ENCODE peak calls at places on chromosomes 7 and 10, in six cellular contexts. R is SK-N-SH, D is H1, G is A549, K is IMR-90, W is K562. M is an unnamed sample.
A peak's percentile ranks its signal among the peaks of the same experiment; 100 is the strongest.

GRCh38 chr7:27600247-27600646 is 62.4 kb downstream of the HIBADH start:
- DNase-seq in R (no peak), G (no peak), K (no peak), D (no peak), W (no peak), M (peak; percentile 50)

GRCh38 chr7:2968616-2969397 is 74.9 kb downstream of the CARD11 start:
- DNase-seq in K (no peak), R (no peak), D (no peak), G (no peak), W (no peak), M (no peak)

GRCh38 chr10:7667262-7668141 is 736 bp upstream of the ITIH5 start:
- DNase-seq in D (no peak), R (peak; percentile 67), G (no peak), W (peak; percentile 43), K (no peak), M (peak; percentile 10)

GRCh38 chr7:151756866-151757265 is 120.0 kb downstream of the PRKAG2 start:
- DNase-seq in R (no peak), W (no peak), K (no peak), G (no peak), D (no peak), M (no peak)

GRCh38 chr7:1122832-1123501 is 35.1 kb downstream of the GPER1 start:
- DNase-seq in R (no peak), G (no peak), K (no peak), D (no peak), W (no peak), M (no peak)

GRCh38 chr7:699260-700170 is 27.0 kb upstream of the DNAAF5 start:
- DNase-seq in R (no peak), D (no peak), G (no peak), K (peak; percentile 20), W (peak; percentile 25), M (no peak)

GRCh38 chr7:19143930-19144574 is 1.2 kb downstream of the FERD3L start:
- DNase-seq in D (no peak), K (no peak), W (no peak), G (no peak), R (peak; percentile 23), M (no peak)

GRCh38 chr7:146146866-146147265 is 30.3 kb downstream of the CNTNAP2 start:
- DNase-seq in R (no peak), D (no peak), K (no peak), W (no peak), G (no peak), M (no peak)

GRCh38 chr7:128831178-128831993 is 1.2 kb downstream of the FLNC start:
- DNase-seq in G (no peak), R (peak; percentile 74), K (peak; percentile 68), W (peak; percentile 90), D (no peak), M (no peak)

GRCh38 chr10:8453587-8453986 is 399.1 kb downstream of the GATA3 start:
- DNase-seq in D (no peak), G (peak; percentile 25), W (no peak), R (no peak), K (no peak), M (no peak)

GRCh38 chr7:69702357-69702756 is 104.1 kb downstream of the AUTS2 start:
- DNase-seq in K (no peak), D (no peak), W (no peak), G (no peak), R (no peak), M (no peak)

GRCh38 chr7:103113164-103113563 is 35.7 kb downstream of the NAPEPLD start:
- DNase-seq in R (no peak), G (peak; percentile 27), K (peak; percentile 93), D (peak; percentile 19), W (no peak), M (no peak)

GRCh38 chr10:108779501-108779900 is 1143.8 kb downstream of the XPNPEP1 start:
- DNase-seq in D (no peak), G (no peak), W (no peak), R (no peak), K (no peak), M (no peak)

GRCh38 chr10:132397671-132398565 is 918 bp downstream of the PWWP2B start:
- DNase-seq in D (no peak), K (peak; percentile 47), R (peak; percentile 87), G (peak; percentile 47), W (no peak), M (no peak)

GRCh38 chr10:130022501-130023299 is 58.6 kb upstream of the EBF3 start:
- DNase-seq in W (no peak), D (no peak), G (no peak), K (peak; percentile 85), R (no peak), M (no peak)

GRCh38 chr7:144830024-144830785 is 5.6 kb downstream of the TPK1 start:
- DNase-seq in G (no peak), R (no peak), D (no peak), W (no peak), K (no peak), M (no peak)

GRCh38 chr7:130912086-130912909 is 178.3 kb upstream of the KLF14 start:
- DNase-seq in R (no peak), D (no peak), G (peak; percentile 66), W (no peak), K (peak; percentile 85), M (peak; percentile 69)

GRCh38 chr10:69801434-69802315 is at the start of gene COL13A1:
- DNase-seq in G (peak; percentile 35), D (peak; percentile 73), K (peak; percentile 75), W (peak; percentile 29), R (peak; percentile 65), M (no peak)

GRCh38 chr10:22648547-22648961 is 65.8 kb downstream of the PIP4K2A start:
- DNase-seq in D (no peak), R (no peak), K (peak; percentile 46), G (no peak), W (no peak), M (no peak)

GRCh38 chr7:90752051-90752450 is 155.9 kb downstream of the CDK14 start:
- DNase-seq in K (peak; percentile 64), G (no peak), D (no peak), R (no peak), W (no peak), M (no peak)

GRCh38 chr7:104328308-104328969 is at the start of gene LHFPL3:
- DNase-seq in G (no peak), W (no peak), R (peak; percentile 79), K (no peak), D (no peak), M (no peak)

GRCh38 chr10:69929575-69929974 is 123.1 kb upstream of the MACROH2A2 start:
- DNase-seq in K (no peak), R (no peak), W (no peak), G (no peak), D (no peak), M (no peak)

GRCh38 chr7:45190406-45191165 is 33.0 kb downstream of the RAMP3 start:
- DNase-seq in K (no peak), G (no peak), D (no peak), R (no peak), W (no peak), M (no peak)

GRCh38 chr7:888081-889024 is 12.0 kb downstream of the GET4 start:
- DNase-seq in W (no peak), G (no peak), D (no peak), K (no peak), R (no peak), M (no peak)

GRCh38 chr10:99555371-99556224 is 22.9 kb downstream of the NKX2-3 start:
- DNase-seq in R (no peak), G (no peak), K (no peak), W (no peak), D (no peak), M (no peak)
- TF ChIP-seq RFX5 in R (no peak), G (no peak), K (no peak), W (no peak), D (no peak), M (no peak)

DNA sequence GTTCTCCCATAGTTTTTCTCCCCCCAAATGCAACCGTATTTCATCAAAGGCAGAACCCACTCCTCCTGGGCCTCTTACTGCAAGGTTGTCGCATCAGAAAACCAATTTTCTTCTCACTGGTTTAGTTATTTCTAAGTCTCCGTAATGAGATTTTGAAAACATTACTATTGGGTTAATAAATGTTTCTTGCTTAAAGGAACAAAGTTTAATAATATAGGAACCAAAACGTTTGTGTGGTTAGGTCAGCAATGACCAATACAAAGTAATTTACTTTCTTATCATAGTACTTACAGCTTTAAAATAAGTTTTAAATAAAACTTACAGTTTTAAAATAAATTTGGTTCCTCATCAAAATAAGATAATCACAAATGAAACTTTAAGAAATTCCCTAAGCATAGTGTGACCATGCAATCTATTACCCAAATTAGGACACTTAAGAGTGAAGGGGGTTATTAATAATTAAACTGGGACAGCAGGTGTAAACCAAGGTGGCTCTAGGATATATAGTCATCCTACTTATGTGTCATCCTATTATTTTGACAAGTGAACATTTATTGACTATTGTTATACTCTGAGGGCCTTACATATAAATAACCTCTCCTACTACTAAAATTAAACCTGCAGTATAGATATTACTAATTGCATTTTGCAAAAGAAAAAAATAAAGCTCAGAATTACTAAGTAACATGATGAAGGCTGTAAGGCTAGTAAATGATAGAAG is 415.4 kb upstream of the LRRN3 start:
- DNase-seq in R (no peak), D (no peak), K (no peak), G (no peak), W (no peak), M (no peak)
- TF ChIP-seq RFX5 in R (no peak), D (no peak), K (no peak), G (no peak), W (no peak), M (no peak)

GRCh38 chr10:12279281-12279680 is 70.1 kb upstream of the CAMK1D start:
- DNase-seq in D (no peak), G (no peak), R (no peak), K (peak; percentile 60), W (no peak), M (no peak)
- TF ChIP-seq RFX5 in D (no peak), G (no peak), R (no peak), K (no peak), W (no peak), M (no peak)

GRCh38 chr10:15510963-15511362 is 139.9 kb upstream of the FAM171A1 start:
- DNase-seq in W (no peak), G (no peak), D (no peak), R (no peak), K (no peak), M (no peak)

GRCh38 chr10:15518256-15518655 is 147.2 kb upstream of the FAM171A1 start:
- DNase-seq in K (no peak), R (no peak), W (no peak), D (no peak), G (no peak), M (no peak)

GRCh38 chr10:15516284-15516956 is 145.3 kb upstream of the FAM171A1 start:
- DNase-seq in R (no peak), W (no peak), K (no peak), D (no peak), G (no peak), M (no peak)

DNA sequence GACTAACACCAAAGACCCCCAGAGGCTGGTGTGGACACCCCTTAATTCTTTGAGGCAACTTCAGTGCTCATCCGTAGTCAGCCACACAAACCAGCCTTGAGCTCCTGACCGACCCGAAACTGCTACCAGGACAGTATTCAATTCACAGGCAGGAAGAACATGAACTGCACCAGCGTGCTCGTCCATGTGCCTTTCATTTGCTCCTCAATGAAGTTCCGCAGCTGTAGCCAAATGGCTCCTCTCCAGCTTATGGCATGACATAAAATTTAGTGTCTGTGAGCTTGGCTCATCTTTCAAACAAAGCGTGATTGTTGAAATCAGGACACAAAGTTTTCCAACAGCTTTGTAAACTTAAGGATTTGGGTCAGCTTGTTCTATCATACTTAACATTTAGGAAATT is 144.1 kb upstream of the FAM171A1 start:
- DNase-seq in W (no peak), D (no peak), G (no peak), K (no peak), R (no peak), M (no peak)
- TF ChIP-seq RFX5 in W (no peak), D (no peak), G (no peak), K (no peak), R (no peak), M (no peak)

GRCh38 chr7:41107330-41107937 is 595.5 kb downstream of the INHBA start:
- DNase-seq in K (peak; percentile 67), W (no peak), R (no peak), G (peak; percentile 51), D (no peak), M (peak; percentile 24)
- TF ChIP-seq RFX5 in K (no peak), W (no peak), R (no peak), G (no peak), D (no peak), M (no peak)